ENCODE peak calls at places on chromosomes 7 and 10, in eight cellular contexts. I is GM12878; Q is ascending aorta; G is BJ; C is AML-193; W is activated effector memory CD4-positive, alpha-beta T cell treated with anti-CD3 and anti-CD28 coated beads, Interleukin-2, amount 50 U/mL, for 16 hours; P is RPMI7951; N is sciatic nerve. U is an unnamed sample.

GRCh38 chr10:91756286-91756685 is 41.9 kb upstream of the TNKS2 start:
- DNase-seq in I (no peak), Q (no peak), G (peak), C (peak), W (no peak), P (peak), N (no peak), U (no peak)

GRCh38 chr7:14734839-14735321 is 167.7 kb downstream of the DGKB start:
- DNase-seq in I (no peak), Q (no peak), G (no peak), C (no peak), W (no peak), P (no peak), N (no peak), U (no peak)

GRCh38 chr7:106604303-106604918 is 56.5 kb downstream of the CCDC71L start:
- DNase-seq in I (no peak), Q (no peak), G (no peak), C (peak), W (peak), P (no peak), N (no peak), U (peak)

GRCh38 chr7:88040694-88041093 is 106.6 kb downstream of the ADAM22 start:
- DNase-seq in I (no peak), Q (no peak), G (no peak), C (no peak), W (no peak), P (peak), N (no peak), U (no peak)

GRCh38 chr7:36651404-36651803 is 72.9 kb downstream of the AOAH start:
- DNase-seq in I (no peak), Q (no peak), G (peak), C (no peak), W (no peak), P (peak), N (no peak), U (no peak)

GRCh38 chr10:45655219-45655618 is 17.4 kb downstream of the ZFAND4 start:
- DNase-seq in I (no peak), Q (no peak), G (no peak), C (no peak), W (no peak), P (no peak), N (no peak), U (no peak)

GRCh38 chr10:89001428-89002072 is 11.0 kb downstream of the FAS start:
- DNase-seq in I (no peak), Q (no peak), G (no peak), C (no peak), W (no peak), P (no peak), N (no peak), U (no peak)

GRCh38 chr7:37067961-37068536 is 343.8 kb upstream of the AOAH start:
- DNase-seq in I (peak), Q (no peak), G (no peak), C (no peak), W (no peak), P (no peak), N (no peak), U (no peak)

GRCh38 chr10:21978191-21978862 is 25.2 kb downstream of the DNAJC1 start:
- DNase-seq in I (no peak), Q (no peak), G (no peak), C (no peak), W (no peak), P (peak), N (no peak), U (no peak)

GRCh38 chr10:110358869-110359629 is 54.3 kb upstream of the SMNDC1 start:
- DNase-seq in I (no peak), Q (no peak), G (no peak), C (no peak), W (no peak), P (peak), N (no peak), U (no peak)

GRCh38 chr7:74104702-74105101 is 21.1 kb downstream of the LIMK1 start:
- DNase-seq in I (no peak), Q (no peak), G (no peak), C (no peak), W (no peak), P (peak), N (no peak), U (no peak)

GRCh38 chr7:127252736-127253288 is at the start of gene GRM8:
- DNase-seq in I (no peak), Q (peak), G (no peak), C (no peak), W (peak), P (peak), N (peak), U (peak)

GRCh38 chr7:155897758-155898386 is 85.6 kb upstream of the SHH start:
- DNase-seq in I (no peak), Q (no peak), G (no peak), C (no peak), W (peak), P (no peak), N (no peak), U (no peak)

GRCh38 chr10:126430512-126430911 is 42.2 kb upstream of the ADAM12 start:
- DNase-seq in I (no peak), Q (no peak), G (no peak), C (no peak), W (no peak), P (no peak), N (no peak), U (no peak)

GRCh38 chr7:102872460-102872859 is 40.3 kb upstream of the LRRC17 start:
- DNase-seq in I (no peak), Q (no peak), G (peak), C (no peak), W (no peak), P (peak), N (no peak), U (no peak)

GRCh38 chr7:10684606-10685005 is 289.1 kb upstream of the PHF14 start:
- DNase-seq in I (no peak), Q (no peak), G (no peak), C (no peak), W (no peak), P (no peak), N (no peak), U (no peak)